ENCODE peak calls at places on chromosomes 11 and 22, in eight cellular contexts. One of them, this sample, is unnamed.

GRCh38 chr11:1777737-1778136 is 14.0 kb upstream of the CTSD start:
- DNase-seq in neural crest cell: no peak
- DNase-seq in H4: no peak
- DNase-seq in frontal cortex: no peak
- DNase-seq in hippocampal formation: no peak
- DNase-seq in ureter: peak
- DNase-seq in OCI-M1: no peak
- DNase-seq in right cardiac atrium: no peak
- DNase-seq in this sample: no peak

GRCh38 chr11:64241430-64242153 is 697 bp downstream of the FKBP2 start:
- DNase-seq in frontal cortex: no peak
- DNase-seq in OCI-M1: peak
- DNase-seq in ureter: peak
- DNase-seq in H4: peak
- DNase-seq in neural crest cell: peak
- DNase-seq in hippocampal formation: peak
- DNase-seq in right cardiac atrium: peak
- DNase-seq in this sample: peak

GRCh38 chr11:96376796-96377195 is 12.9 kb downstream of the CCDC82 start:
- DNase-seq in frontal cortex: no peak
- DNase-seq in OCI-M1: no peak
- DNase-seq in right cardiac atrium: no peak
- DNase-seq in hippocampal formation: no peak
- DNase-seq in H4: no peak
- DNase-seq in ureter: no peak
- DNase-seq in neural crest cell: no peak
- DNase-seq in this sample: no peak

GRCh38 chr11:73464347-73464746 is 88.1 kb downstream of the RELT start:
- DNase-seq in OCI-M1: no peak
- DNase-seq in frontal cortex: no peak
- DNase-seq in right cardiac atrium: no peak
- DNase-seq in ureter: no peak
- DNase-seq in H4: no peak
- DNase-seq in neural crest cell: no peak
- DNase-seq in hippocampal formation: no peak
- DNase-seq in this sample: no peak

GRCh38 chr22:46614070-46614931 is 5.9 kb upstream of the GRAMD4 start:
- DNase-seq in hippocampal formation: no peak
- DNase-seq in neural crest cell: no peak
- DNase-seq in frontal cortex: no peak
- DNase-seq in H4: no peak
- DNase-seq in OCI-M1: no peak
- DNase-seq in right cardiac atrium: no peak
- DNase-seq in ureter: no peak
- DNase-seq in this sample: no peak

GRCh38 chr11:66870616-66871520 is 14.0 kb downstream of the LRFN4 start:
- DNase-seq in H4: no peak
- DNase-seq in hippocampal formation: no peak
- DNase-seq in frontal cortex: no peak
- DNase-seq in OCI-M1: no peak
- DNase-seq in neural crest cell: no peak
- DNase-seq in ureter: no peak
- DNase-seq in right cardiac atrium: peak
- DNase-seq in this sample: no peak

GRCh38 chr22:38474003-38474607 is 6.2 kb downstream of the KDELR3 start:
- DNase-seq in frontal cortex: no peak
- DNase-seq in ureter: no peak
- DNase-seq in H4: peak
- DNase-seq in OCI-M1: no peak
- DNase-seq in right cardiac atrium: no peak
- DNase-seq in hippocampal formation: no peak
- DNase-seq in neural crest cell: no peak
- DNase-seq in this sample: no peak

GRCh38 chr11:12066056-12066798 is 44.2 kb upstream of the MICAL2 start:
- DNase-seq in neural crest cell: no peak
- DNase-seq in ureter: peak
- DNase-seq in OCI-M1: no peak
- DNase-seq in hippocampal formation: no peak
- DNase-seq in H4: peak
- DNase-seq in frontal cortex: no peak
- DNase-seq in right cardiac atrium: no peak
- DNase-seq in this sample: no peak

GRCh38 chr22:35609761-35610160 is 7.4 kb downstream of the MB start:
- DNase-seq in hippocampal formation: no peak
- DNase-seq in OCI-M1: no peak
- DNase-seq in right cardiac atrium: peak
- DNase-seq in neural crest cell: no peak
- DNase-seq in H4: no peak
- DNase-seq in ureter: no peak
- DNase-seq in frontal cortex: no peak
- DNase-seq in this sample: no peak

GRCh38 chr11:86524603-86525352 is 147.6 kb downstream of the ME3 start:
- DNase-seq in right cardiac atrium: no peak
- DNase-seq in neural crest cell: no peak
- DNase-seq in ureter: no peak
- DNase-seq in frontal cortex: no peak
- DNase-seq in OCI-M1: no peak
- DNase-seq in H4: peak
- DNase-seq in hippocampal formation: no peak
- DNase-seq in this sample: no peak

GRCh38 chr22:31872209-31872608 is 72.1 kb upstream of the YWHAH start:
- DNase-seq in hippocampal formation: no peak
- DNase-seq in right cardiac atrium: no peak
- DNase-seq in ureter: no peak
- DNase-seq in H4: no peak
- DNase-seq in neural crest cell: no peak
- DNase-seq in OCI-M1: peak
- DNase-seq in frontal cortex: no peak
- DNase-seq in this sample: peak

GRCh38 chr11:48307760-48308386 is 1.9 kb downstream of the OR4S1 start:
- DNase-seq in hippocampal formation: peak
- DNase-seq in OCI-M1: peak
- DNase-seq in ureter: peak
- DNase-seq in neural crest cell: peak
- DNase-seq in H4: peak
- DNase-seq in right cardiac atrium: peak
- DNase-seq in frontal cortex: peak
- DNase-seq in this sample: peak

GRCh38 chr22:29332886-29333496 is 17.5 kb upstream of the RASL10A start:
- DNase-seq in ureter: no peak
- DNase-seq in hippocampal formation: no peak
- DNase-seq in OCI-M1: no peak
- DNase-seq in right cardiac atrium: no peak
- DNase-seq in H4: no peak
- DNase-seq in neural crest cell: no peak
- DNase-seq in frontal cortex: no peak
- DNase-seq in this sample: no peak

GRCh38 chr11:100980156-100980555 is 149.5 kb downstream of the PGR start:
- DNase-seq in H4: peak
- DNase-seq in OCI-M1: peak
- DNase-seq in ureter: no peak
- DNase-seq in right cardiac atrium: no peak
- DNase-seq in neural crest cell: no peak
- DNase-seq in hippocampal formation: no peak
- DNase-seq in frontal cortex: no peak
- DNase-seq in this sample: no peak

GRCh38 chr11:116513894-116514293 is 258.9 kb downstream of the BUD13 start:
- DNase-seq in ureter: no peak
- DNase-seq in H4: peak
- DNase-seq in right cardiac atrium: no peak
- DNase-seq in frontal cortex: no peak
- DNase-seq in OCI-M1: peak
- DNase-seq in hippocampal formation: no peak
- DNase-seq in neural crest cell: peak
- DNase-seq in this sample: peak

GRCh38 chr22:40265783-40266182 is 80.5 kb upstream of the ADSL start:
- DNase-seq in frontal cortex: no peak
- DNase-seq in OCI-M1: no peak
- DNase-seq in hippocampal formation: no peak
- DNase-seq in ureter: no peak
- DNase-seq in neural crest cell: no peak
- DNase-seq in H4: no peak
- DNase-seq in right cardiac atrium: no peak
- DNase-seq in this sample: no peak

GRCh38 chr11:14905104-14906033 is 13.3 kb upstream of the CYP2R1 start:
- DNase-seq in ureter: peak
- DNase-seq in frontal cortex: no peak
- DNase-seq in neural crest cell: no peak
- DNase-seq in H4: no peak
- DNase-seq in right cardiac atrium: peak
- DNase-seq in hippocampal formation: no peak
- DNase-seq in OCI-M1: peak
- DNase-seq in this sample: peak

GRCh38 chr22:25077964-25078363 is 121.7 kb upstream of the CRYBB3 start:
- DNase-seq in frontal cortex: no peak
- DNase-seq in right cardiac atrium: no peak
- DNase-seq in hippocampal formation: no peak
- DNase-seq in OCI-M1: no peak
- DNase-seq in ureter: no peak
- DNase-seq in neural crest cell: no peak
- DNase-seq in H4: peak
- DNase-seq in this sample: no peak

GRCh38 chr22:39178206-39179111 is 26.0 kb upstream of the CBX7 start:
- DNase-seq in OCI-M1: no peak
- DNase-seq in neural crest cell: no peak
- DNase-seq in right cardiac atrium: no peak
- DNase-seq in ureter: peak
- DNase-seq in hippocampal formation: no peak
- DNase-seq in H4: no peak
- DNase-seq in frontal cortex: no peak
- DNase-seq in this sample: no peak

GRCh38 chr22:48745842-48746788 is 1081.6 kb downstream of the BRD1 start:
- DNase-seq in ureter: peak
- DNase-seq in OCI-M1: no peak
- DNase-seq in neural crest cell: peak
- DNase-seq in H4: peak
- DNase-seq in hippocampal formation: no peak
- DNase-seq in right cardiac atrium: no peak
- DNase-seq in frontal cortex: no peak
- DNase-seq in this sample: no peak

GRCh38 chr22:21100149-21101032 is 54.6 kb downstream of the LRRC74B start:
- DNase-seq in neural crest cell: no peak
- DNase-seq in ureter: no peak
- DNase-seq in H4: no peak
- DNase-seq in right cardiac atrium: no peak
- DNase-seq in OCI-M1: no peak
- DNase-seq in frontal cortex: no peak
- DNase-seq in hippocampal formation: no peak
- DNase-seq in this sample: no peak

GRCh38 chr11:112085822-112086421 is 634 bp downstream of the TIMM8B start:
- DNase-seq in H4: peak
- DNase-seq in right cardiac atrium: no peak
- DNase-seq in neural crest cell: no peak
- DNase-seq in hippocampal formation: no peak
- DNase-seq in frontal cortex: no peak
- DNase-seq in ureter: no peak
- DNase-seq in OCI-M1: peak
- DNase-seq in this sample: no peak

GRCh38 chr11:19727246-19727645 is 14.6 kb downstream of the NAV2 start:
- DNase-seq in OCI-M1: no peak
- DNase-seq in hippocampal formation: peak
- DNase-seq in right cardiac atrium: no peak
- DNase-seq in H4: peak
- DNase-seq in ureter: no peak
- DNase-seq in neural crest cell: no peak
- DNase-seq in frontal cortex: no peak
- DNase-seq in this sample: no peak

GRCh38 chr11:46202149-46202548 is 75.3 kb upstream of the CREB3L1 start:
- DNase-seq in right cardiac atrium: no peak
- DNase-seq in H4: no peak
- DNase-seq in ureter: no peak
- DNase-seq in neural crest cell: no peak
- DNase-seq in hippocampal formation: no peak
- DNase-seq in frontal cortex: no peak
- DNase-seq in OCI-M1: no peak
- DNase-seq in this sample: no peak

GRCh38 chr22:40552070-40552469 is 84.4 kb downstream of the MRTFA start:
- DNase-seq in frontal cortex: no peak
- DNase-seq in OCI-M1: peak
- DNase-seq in H4: no peak
- DNase-seq in neural crest cell: no peak
- DNase-seq in ureter: no peak
- DNase-seq in right cardiac atrium: peak
- DNase-seq in hippocampal formation: no peak
- DNase-seq in this sample: no peak